ENCODE peak calls at places on chromosomes 13 and 19, in four cellular contexts. D is IMR-90, P is psoas muscle, O is cardiac muscle cell. F is an unnamed sample.

GRCh38 chr13:101868585-101869469 is 416.4 kb downstream of the ITGBL1 start:
- DNase-seq in D (no peak), O (peak), P (no peak), F (no peak)

GRCh38 chr13:25675060-25675459 is 303.3 kb downstream of the ATP8A2 start:
- DNase-seq in O (no peak), D (no peak), P (no peak), F (no peak)

GRCh38 chr13:45392811-45393210 is 25.4 kb downstream of the SLC25A30 start:
- DNase-seq in O (no peak), P (no peak), D (no peak), F (no peak)

GRCh38 chr13:95784161-95784880 is 107.4 kb downstream of the DNAJC3 start:
- DNase-seq in P (no peak), D (peak), O (no peak), F (peak)

GRCh38 chr13:66037096-66037495 is 1193.0 kb downstream of the PCDH9 start:
- DNase-seq in D (no peak), P (no peak), O (no peak), F (no peak)

GRCh38 chr19:29966594-29967249 is 24.7 kb downstream of the URI1 start:
- DNase-seq in O (peak), P (no peak), D (peak), F (no peak)

GRCh38 chr19:18117692-18118378 is 20.3 kb downstream of the MAST3 start:
- DNase-seq in O (peak), P (peak), D (peak), F (peak)

GRCh38 chr13:55534306-55534705 is 1606.4 kb upstream of the PRR20A start:
- DNase-seq in O (no peak), P (no peak), D (no peak), F (no peak)

GRCh38 chr13:77980592-77980991 is 62.0 kb upstream of the EDNRB start:
- DNase-seq in P (no peak), D (peak), O (peak), F (peak)

GRCh38 chr13:100751826-100752225 is 77.2 kb upstream of the TMTC4 start:
- DNase-seq in P (no peak), O (no peak), D (no peak), F (no peak)

GRCh38 chr13:106400282-106400681 is 135.2 kb downstream of the EFNB2 start:
- DNase-seq in P (no peak), D (no peak), O (no peak), F (no peak)

GRCh38 chr19:7833225-7834156 is 3.5 kb downstream of the EVI5L start:
- DNase-seq in D (peak), O (no peak), P (peak), F (no peak)

GRCh38 chr19:11658954-11659353 is 61.7 kb downstream of the ZNF627 start:
- DNase-seq in P (no peak), O (no peak), D (no peak), F (no peak)

DNA sequence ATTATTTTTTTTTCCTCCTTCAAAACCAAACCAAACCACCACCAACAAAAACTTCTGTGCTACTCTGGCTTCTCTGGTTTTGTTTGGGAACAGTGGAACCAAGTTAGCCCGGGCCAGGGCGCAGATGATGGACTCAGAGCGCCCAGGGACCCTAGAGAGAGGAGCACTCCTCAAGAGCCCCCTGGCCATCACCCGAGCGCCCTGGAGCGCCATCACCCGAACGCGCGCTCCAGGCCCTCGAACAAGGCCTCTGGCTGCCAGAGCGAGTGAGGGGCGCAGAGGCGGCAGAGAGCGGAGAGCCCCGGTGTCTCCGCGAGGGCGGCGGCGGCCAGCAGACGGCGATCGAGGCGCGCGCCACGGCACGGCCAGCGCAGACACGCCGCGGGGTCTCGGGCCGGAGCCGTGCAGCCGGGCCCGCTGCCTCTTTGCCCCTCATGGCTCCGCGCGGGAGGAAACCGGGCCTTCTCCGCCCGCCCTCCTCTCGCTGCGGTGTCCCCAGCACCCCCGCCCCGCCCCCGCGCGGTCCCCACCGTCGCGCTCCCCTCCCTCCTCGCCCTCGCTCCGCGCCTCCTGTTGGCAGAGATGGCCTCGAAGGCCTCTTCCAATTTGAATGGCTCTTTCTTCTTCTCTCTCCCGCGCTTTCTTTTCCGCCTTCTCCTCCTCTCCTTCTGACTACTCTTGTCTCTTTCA is 4.2 kb upstream of the SOX1 start:
- DNase-seq in P (no peak), D (no peak), O (peak), F (no peak)
- TF ChIP-seq CTCF in P (peak), D (peak), O (peak), F (no peak)

GRCh38 chr19:2289714-2290435 is 7.9 kb upstream of the PEAK3 start:
- DNase-seq in O (no peak), P (peak), D (no peak), F (no peak)

GRCh38 chr19:2288743-2289713 is 7.1 kb upstream of the PEAK3 start:
- DNase-seq in O (no peak), P (no peak), D (no peak), F (no peak)

GRCh38 chr19:2291185-2291751 is 9.3 kb upstream of the PEAK3 start:
- DNase-seq in P (no peak), D (no peak), O (peak), F (no peak)

GRCh38 chr19:2288010-2288742 is 6.2 kb upstream of the PEAK3 start:
- DNase-seq in D (no peak), P (no peak), O (no peak), F (no peak)

DNA sequence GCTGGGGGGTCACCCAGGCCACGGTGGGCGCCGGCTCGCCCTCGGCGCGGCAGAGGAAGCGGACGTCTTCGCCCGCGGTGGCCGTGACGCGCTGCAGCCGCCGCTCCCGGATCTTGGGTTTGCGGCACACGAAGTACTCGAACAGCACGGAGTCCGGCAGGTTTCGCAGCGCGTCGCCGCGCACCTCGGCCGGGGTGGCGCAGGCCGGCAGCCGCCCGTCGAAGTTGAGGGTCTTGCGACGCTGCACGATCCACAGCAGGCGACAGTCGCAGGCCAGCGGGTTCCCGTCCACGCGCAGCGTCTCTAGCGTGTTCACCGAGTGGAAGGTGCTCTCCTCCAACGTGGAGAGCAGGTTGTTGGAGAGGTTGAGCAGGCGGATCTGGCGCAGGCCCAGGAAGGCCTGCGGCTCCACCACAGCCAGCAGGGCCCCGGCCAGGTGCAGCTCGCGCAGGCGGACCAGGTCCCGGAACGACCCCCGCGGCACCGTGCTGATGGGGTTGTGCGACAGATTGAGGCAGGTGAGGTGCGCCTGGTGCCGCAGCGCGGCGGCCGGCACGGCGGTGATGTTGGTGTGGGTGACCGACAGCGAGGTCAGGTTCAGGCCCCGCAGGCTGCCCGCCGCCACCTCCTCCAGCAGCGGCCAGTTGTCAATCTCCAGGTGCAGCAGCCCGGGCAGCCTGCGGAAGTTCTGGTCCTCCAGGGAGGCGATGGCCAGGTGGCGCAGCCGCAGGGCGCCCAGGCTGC is 8.6 kb upstream of the PEAK3 start:
- DNase-seq in O (no peak), D (no peak), P (no peak), F (no peak)
- H3K4me3 ChIP-seq in O (peak), D (no peak), P (peak), F (no peak)

GRCh38 chr19:2064395-2064787 is 13.3 kb upstream of the MKNK2 start:
- DNase-seq in D (no peak), P (peak), O (no peak), F (no peak)

GRCh38 chr19:2062770-2063169 is 11.7 kb upstream of the MKNK2 start:
- DNase-seq in O (no peak), D (no peak), P (no peak), F (no peak)

GRCh38 chr19:2063824-2064223 is 12.8 kb upstream of the MKNK2 start:
- DNase-seq in D (no peak), P (no peak), O (no peak), F (no peak)

GRCh38 chr19:2061093-2061935 is 10.3 kb upstream of the MKNK2 start:
- DNase-seq in P (peak), O (peak), D (peak), F (peak)

GRCh38 chr19:2061936-2062729 is 11.1 kb upstream of the MKNK2 start:
- DNase-seq in D (no peak), P (no peak), O (no peak), F (no peak)
- TF ChIP-seq CTCF in D (no peak), P (no peak), O (no peak), F (peak)

DNA sequence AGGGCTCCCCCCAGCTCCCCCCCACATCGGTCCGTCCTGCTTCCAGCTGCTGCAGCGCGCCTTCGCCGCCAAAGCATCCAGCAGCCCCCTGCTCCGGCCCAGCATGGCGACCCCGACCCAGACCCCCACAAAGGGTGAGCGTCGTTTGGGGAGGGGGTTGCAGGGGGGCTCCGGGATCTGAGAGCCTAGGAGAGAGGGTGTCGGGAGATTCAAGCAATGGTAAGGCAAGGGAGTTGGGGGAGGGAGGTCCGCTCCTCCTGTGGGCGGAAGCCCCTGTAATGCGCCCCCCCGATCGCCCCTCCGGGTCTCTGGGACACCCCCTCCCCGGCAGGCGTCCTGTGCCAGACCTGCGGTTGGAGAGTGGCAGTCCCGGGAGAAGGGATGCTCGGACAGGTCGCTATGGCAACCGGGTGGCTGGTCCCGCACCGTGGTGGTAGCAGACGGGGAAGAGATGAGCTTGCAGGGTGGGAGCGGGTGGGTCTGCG is at the start of gene FXYD7:
- DNase-seq in P (no peak), O (no peak), D (no peak), F (no peak)
- H3K4me3 ChIP-seq in P (no peak), O (peak), D (no peak), F (no peak)

GRCh38 chr19:12918253-12918652 is 840 bp downstream of the SYCE2 start:
- DNase-seq in O (no peak), P (no peak), D (no peak), F (no peak)

GRCh38 chr19:12907166-12907565 is 11.9 kb downstream of the SYCE2 start:
- DNase-seq in D (no peak), O (no peak), P (no peak), F (no peak)

GRCh38 chr19:12913871-12914690 is 5.0 kb downstream of the SYCE2 start:
- DNase-seq in D (no peak), O (no peak), P (no peak), F (no peak)

GRCh38 chr19:12913011-12913561 is 6.0 kb downstream of the SYCE2 start:
- DNase-seq in D (peak), P (peak), O (peak), F (peak)
- TF ChIP-seq CTCF in D (no peak), P (no peak), O (no peak), F (no peak)

F was measured in retinal pigment epithelial cell.